ENCODE peak calls at places on chromosomes 7 and 10, in ten cellular contexts. Y is fibroblast of lung, D is retinal pigment epithelial cell, K is cardiac muscle cell, A is tibial artery, N is left ventricle myocardium inferior, U is HepG2, C is mammary epithelial cell, Q is ovary, W is foreskin fibroblast. L is an unnamed sample.

GRCh38 chr10:17038627-17039026 is 91.0 kb downstream of the CUBN start:
- DNase-seq in W (peak; percentile 87), A (peak; percentile 84), C (no peak), N (peak; percentile 59), Q (peak; percentile 74), D (no peak), U (no peak), Y (no peak), K (no peak), L (no peak)

GRCh38 chr7:91292506-91292905 is 28.3 kb downstream of the FZD1 start:
- DNase-seq in N (no peak), Y (no peak), Q (no peak), D (no peak), A (no peak), W (no peak), U (no peak), K (no peak), C (no peak), L (no peak)

GRCh38 chr10:4183761-4184261 is 398.8 kb upstream of the KLF6 start:
- DNase-seq in W (peak; percentile 16), K (no peak), D (no peak), Y (peak; percentile 28), A (no peak), N (no peak), U (no peak), C (no peak), Q (no peak), L (no peak)

GRCh38 chr7:25754333-25754732 is 397.7 kb upstream of the NFE2L3 start:
- DNase-seq in N (no peak), Q (peak; percentile 21), U (no peak), Y (no peak), C (no peak), A (peak; percentile 92), D (no peak), K (no peak), W (no peak), L (no peak)

GRCh38 chr10:61987951-61988379 is 86.5 kb downstream of the ARID5B start:
- DNase-seq in K (no peak), A (no peak), C (no peak), Y (no peak), U (no peak), N (no peak), Q (no peak), W (no peak), D (no peak), L (no peak)

GRCh38 chr7:50920031-50920635 is 137.4 kb upstream of the GRB10 start:
- DNase-seq in C (no peak), Y (peak; percentile 47), K (no peak), A (no peak), D (no peak), Q (no peak), U (no peak), N (no peak), W (no peak), L (no peak)

GRCh38 chr10:31765546-31765945 is 163.1 kb downstream of the ARHGAP12 start:
- DNase-seq in K (no peak), N (no peak), Y (no peak), C (no peak), W (peak; percentile 65), A (no peak), U (no peak), Q (no peak), D (no peak), L (no peak)

GRCh38 chr10:1214882-1215540 is 158.8 kb downstream of the WDR37 start:
- DNase-seq in Q (no peak), K (no peak), U (no peak), Y (no peak), W (no peak), A (no peak), C (no peak), N (no peak), D (no peak), L (no peak)

GRCh38 chr10:131651674-131652093 is 249.1 kb upstream of the PPP2R2D start:
- DNase-seq in Q (no peak), N (no peak), Y (no peak), D (no peak), C (no peak), W (no peak), A (no peak), K (peak; percentile 22), U (no peak), L (no peak)

GRCh38 chr10:98414932-98415709 is at the start of gene PYROXD2:
- DNase-seq in W (peak; percentile 92), K (peak; percentile 93), A (peak; percentile 96), D (peak; percentile 85), U (peak; percentile 88), N (peak; percentile 92), C (peak; percentile 78), Q (peak; percentile 93), Y (peak; percentile 91), L (peak; percentile 44)

GRCh38 chr10:77530011-77530410 is 107.6 kb downstream of the KCNMA1 start:
- DNase-seq in W (no peak), Y (no peak), Q (no peak), D (no peak), C (no peak), K (no peak), U (no peak), A (no peak), N (no peak), L (no peak)

GRCh38 chr7:77428777-77429231 is 12.7 kb upstream of the GSAP start:
- DNase-seq in A (no peak), U (no peak), D (no peak), W (no peak), C (no peak), K (peak; percentile 75), N (no peak), Q (no peak), Y (no peak), L (no peak)

GRCh38 chr7:140390466-140391190 is 7.7 kb downstream of the SLC37A3 start:
- DNase-seq in Q (no peak), D (no peak), W (no peak), Y (peak; percentile 54), U (no peak), A (peak; percentile 24), C (peak; percentile 32), N (no peak), K (no peak), L (peak; percentile 49)

GRCh38 chr7:47218378-47219176 is 363.3 kb downstream of the TNS3 start:
- DNase-seq in U (no peak), K (no peak), Y (peak; percentile 41), Q (no peak), D (no peak), W (peak; percentile 21), N (no peak), C (no peak), A (no peak), L (no peak)

DNA sequence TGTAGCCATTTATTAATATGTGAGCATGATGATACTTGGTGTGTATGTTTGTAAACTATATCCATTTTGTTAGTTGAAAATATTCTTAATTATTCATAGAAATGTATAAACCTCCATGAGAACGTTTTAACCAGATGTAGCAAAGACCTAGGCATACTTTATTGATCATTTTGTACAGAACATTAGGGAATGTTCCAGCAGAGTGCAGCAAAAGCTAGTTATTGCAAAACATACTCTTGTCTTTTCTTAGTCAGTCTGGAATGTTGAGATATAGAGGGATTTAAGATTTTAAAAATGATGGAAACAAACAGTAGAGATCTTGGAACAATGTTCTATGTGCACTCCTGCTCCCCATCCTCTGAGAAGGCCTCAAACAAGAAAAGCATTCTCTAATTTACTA is 292.0 kb downstream of the BBS9 start:
- DNase-seq in D (no peak), K (no peak), A (no peak), W (peak; percentile 13), C (no peak), Y (no peak), N (no peak), Q (no peak), U (no peak), L (no peak)
- TF ChIP-seq CTCF in D (no peak), K (peak; percentile 13), A (no peak), W (peak; percentile 6), C (no peak), Y (peak; percentile 20), N (no peak), Q (no peak), U (peak; percentile 14), L (no peak)

GRCh38 chr7:27170936-27171635 is 3.0 kb downstream of the HOXA10 start:
- DNase-seq in Q (no peak), C (no peak), K (no peak), W (no peak), Y (no peak), D (no peak), U (peak; percentile 26), A (peak; percentile 74), N (no peak), L (no peak)
- H3K4me3 ChIP-seq in Q (peak overlapping the region; percentile 53), C (no peak overlapping the region), K (no peak overlapping the region), W (peak overlapping the region; percentile 59), Y (no peak overlapping the region), D (no peak overlapping the region), U (no peak overlapping the region), A (peak overlapping the region; percentile 68), N (no peak overlapping the region), L (peak overlapping the region; percentile 74)

DNA sequence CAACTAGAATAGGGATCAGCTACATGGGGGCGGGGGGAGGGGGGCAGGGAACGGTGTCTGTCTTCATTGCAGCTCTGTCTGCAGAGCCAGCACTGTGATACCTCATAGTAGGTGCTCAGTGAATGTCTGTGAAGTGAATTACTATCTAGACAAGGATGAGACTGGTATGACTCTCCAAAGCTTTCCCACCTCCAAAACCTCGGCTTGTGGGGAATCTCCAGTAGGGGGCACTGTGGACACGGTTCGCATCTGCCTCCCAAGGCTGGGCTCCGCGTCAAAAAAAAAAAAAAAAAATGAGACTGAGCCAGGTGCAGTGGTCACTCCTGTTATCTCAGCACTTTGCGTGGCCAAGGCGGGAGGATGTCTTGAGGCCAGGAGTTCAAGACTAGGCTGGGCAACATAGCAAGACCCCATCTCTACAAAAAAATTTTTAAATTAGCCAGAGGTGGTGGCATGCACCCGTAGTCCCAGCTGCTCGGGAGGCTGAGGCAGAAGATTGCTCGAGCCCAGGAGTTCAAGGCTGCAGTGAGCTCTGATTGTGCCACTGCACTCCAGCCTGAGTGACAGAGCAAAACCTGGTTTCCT is 9.6 kb downstream of the TRIM56 start:
- DNase-seq in A (no peak), Y (peak; percentile 53), D (no peak), C (no peak), N (no peak), U (peak; percentile 58), K (peak; percentile 44), Q (no peak), W (peak; percentile 49), L (no peak)
- TF ChIP-seq CTCF in A (peak; percentile 54), Y (peak; percentile 69), D (peak; percentile 77), C (peak; percentile 62), N (peak; percentile 74), U (peak; percentile 87), K (peak; percentile 83), Q (peak; percentile 23), W (peak; percentile 85), L (peak; percentile 85)

DNA sequence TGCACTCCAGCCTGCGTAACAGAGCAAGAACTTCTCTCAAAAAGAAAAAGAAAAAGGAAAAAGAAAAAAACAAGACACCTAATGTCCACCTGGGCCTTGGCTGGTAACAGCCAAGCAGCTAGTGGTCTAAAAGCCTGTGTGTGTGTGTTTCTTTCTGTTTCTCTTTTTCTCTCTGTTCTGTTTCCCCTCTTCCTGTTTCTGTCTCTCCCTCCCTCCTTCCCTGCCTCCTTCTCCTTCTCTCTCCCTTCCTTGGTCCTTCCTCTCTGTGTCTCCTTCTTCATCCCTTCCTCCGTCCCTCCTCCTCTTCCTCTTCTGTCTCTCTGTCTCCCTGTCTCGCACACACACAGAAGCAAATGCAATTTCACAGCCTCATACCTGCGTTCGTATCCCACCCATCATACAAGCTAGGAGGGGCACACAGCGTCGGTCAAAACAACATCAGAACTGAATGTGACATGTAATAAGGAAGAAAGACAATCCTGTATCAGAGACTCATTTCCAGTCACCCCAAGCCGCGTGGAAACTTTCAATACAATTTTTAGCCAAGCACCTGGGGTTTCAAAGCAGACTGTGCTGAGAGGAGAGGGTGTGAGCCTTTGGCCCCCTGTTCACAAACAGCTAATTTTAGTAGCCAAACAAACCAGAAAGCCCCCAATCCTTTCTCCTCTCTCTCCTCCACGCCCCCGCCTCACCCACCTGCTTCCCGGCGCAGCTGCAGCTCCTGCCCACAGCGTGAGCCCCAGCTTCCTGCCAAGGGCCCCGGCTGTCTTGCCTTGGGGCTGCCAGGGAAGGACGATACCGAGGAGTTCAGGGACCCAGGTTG is 50.2 kb upstream of the GNA12 start:
- DNase-seq in N (no peak), W (no peak), Y (no peak), A (no peak), C (no peak), U (no peak), D (no peak), K (no peak), Q (no peak), L (no peak)
- H3K4me3 ChIP-seq in N (no peak overlapping the region), W (no peak overlapping the region), Y (no peak overlapping the region), A (no peak overlapping the region), C (no peak overlapping the region), U (no peak overlapping the region), D (no peak overlapping the region), K (no peak overlapping the region), Q (no peak overlapping the region), L (no peak overlapping the region)

L was measured in epithelial cell of proximal tubule.